ENCODE peak calls at places on chromosome 13, in four cellular contexts. J, T, L and S are unnamed samples.

GRCh38 chr13:83819156-83819555 is 63.1 kb downstream of the SLITRK1 start:
- DNase-seq in J (no peak), T (no peak), L (no peak), S (no peak)

GRCh38 chr13:111177803-111178389 is 62.8 kb downstream of the ARHGEF7 start:
- DNase-seq in J (no peak), T (no peak), L (no peak), S (no peak)

GRCh38 chr13:80436571-80437169 is 95.7 kb upstream of the SPRY2 start:
- DNase-seq in J (no peak), T (no peak), L (no peak), S (no peak)

GRCh38 chr13:46197299-46197975 is 14.3 kb upstream of the LRRC63 start:
- DNase-seq in J (no peak), T (no peak), L (no peak), S (no peak)

GRCh38 chr13:112905086-112905485 is 63.9 kb upstream of the MCF2L start:
- DNase-seq in J (no peak), T (no peak), L (no peak), S (no peak)

GRCh38 chr13:41564046-41564445 is 106.7 kb downstream of the RGCC start:
- DNase-seq in J (no peak), T (no peak), L (no peak), S (no peak)

GRCh38 chr13:99314640-99315176 is 7.5 kb upstream of the GPR183 start:
- DNase-seq in J (no peak), T (no peak), L (no peak), S (peak)

GRCh38 chr13:59354665-59355064 is 809.1 kb downstream of the DIAPH3 start:
- DNase-seq in J (no peak), T (no peak), L (no peak), S (no peak)

GRCh38 chr13:54234607-54235006 is 1206.0 kb downstream of the OLFM4 start:
- DNase-seq in J (no peak), T (no peak), L (no peak), S (no peak)

GRCh38 chr13:29140277-29140676 is 320.1 kb downstream of the MTUS2 start:
- DNase-seq in J (no peak), T (no peak), L (no peak), S (no peak)

GRCh38 chr13:40568246-40568645 is 98.2 kb downstream of the FOXO1 start:
- DNase-seq in J (no peak), T (no peak), L (no peak), S (no peak)

GRCh38 chr13:50071399-50071798 is 56.2 kb downstream of the KCNRG start:
- DNase-seq in J (no peak), T (peak), L (no peak), S (no peak)

GRCh38 chr13:55572408-55572807 is 1568.3 kb upstream of the PRR20A start:
- DNase-seq in J (no peak), T (no peak), L (no peak), S (no peak)

GRCh38 chr13:34867590-34867989 is 74.5 kb upstream of the NBEA start:
- DNase-seq in J (no peak), T (no peak), L (peak), S (no peak)

GRCh38 chr13:69474286-69474685 is 633.3 kb upstream of the ATXN8OS start:
- DNase-seq in J (no peak), T (no peak), L (no peak), S (no peak)

GRCh38 chr13:49810825-49811526 is 18.5 kb upstream of the KPNA3 start:
- DNase-seq in J (peak), T (no peak), L (no peak), S (no peak)

GRCh38 chr13:37685206-37685605 is 86.6 kb upstream of the POSTN start:
- DNase-seq in J (no peak), T (no peak), L (no peak), S (no peak)

GRCh38 chr13:85590231-85590931 is 208.8 kb downstream of the SLITRK6 start:
- DNase-seq in J (no peak), T (no peak), L (no peak), S (no peak)

GRCh38 chr13:46354143-46355087 is 32.6 kb downstream of the RUBCNL start:
- DNase-seq in J (peak), T (no peak), L (peak), S (no peak)

GRCh38 chr13:99086869-99087129 is 108.9 kb upstream of the DOCK9 start:
- DNase-seq in J (no peak), T (no peak), L (no peak), S (no peak)

GRCh38 chr13:44474122-44474910 is 100.7 kb downstream of the SERP2 start:
- DNase-seq in J (peak), T (no peak), L (no peak), S (no peak)

GRCh38 chr13:114118086-114118762 is 14.2 kb downstream of the RASA3 start:
- DNase-seq in J (peak), T (no peak), L (no peak), S (no peak)

GRCh38 chr13:111034811-111035210 is 80.3 kb upstream of the ARHGEF7 start:
- DNase-seq in J (no peak), T (no peak), L (no peak), S (no peak)

GRCh38 chr13:91031508-91031907 is 316.0 kb upstream of the MIR17HG start:
- DNase-seq in J (no peak), T (no peak), L (no peak), S (no peak)

GRCh38 chr13:36965767-36966166 is 33.4 kb downstream of the ALG5 start:
- DNase-seq in J (no peak), T (no peak), L (no peak), S (no peak)

GRCh38 chr13:38530492-38530891 is 156.4 kb upstream of the FREM2 start:
- DNase-seq in J (no peak), T (peak), L (no peak), S (no peak)

GRCh38 chr13:112900691-112901091 is 68.3 kb upstream of the MCF2L start:
- DNase-seq in J (no peak), T (no peak), L (no peak), S (no peak)

GRCh38 chr13:101661839-101662238 is 209.4 kb downstream of the ITGBL1 start:
- DNase-seq in J (no peak), T (no peak), L (no peak), S (no peak)

GRCh38 chr13:113963376-113963775 is 10.5 kb downstream of the C13orf46 start:
- DNase-seq in J (no peak), T (no peak), L (no peak), S (no peak)

GRCh38 chr13:110521946-110522345 is 39.6 kb downstream of the RAB20 start:
- DNase-seq in J (no peak), T (no peak), L (no peak), S (no peak)

GRCh38 chr13:114124921-114125320 is 7.5 kb downstream of the RASA3 start:
- DNase-seq in J (no peak), T (no peak), L (no peak), S (no peak)

GRCh38 chr13:27978301-27978968 is 9.3 kb upstream of the CDX2 start:
- DNase-seq in J (no peak), T (no peak), L (no peak), S (no peak)
- TF ChIP-seq RFX5 in J (no peak), T (no peak), L (no peak), S (no peak)

GRCh38 chr13:57673197-57673596 is 41.7 kb downstream of the PCDH17 start:
- DNase-seq in J (no peak), T (no peak), L (no peak), S (no peak)
- TF ChIP-seq SMC3 in J (no peak), T (no peak), L (no peak), S (no peak)

GRCh38 chr13:48731957-48732569 is 78.3 kb downstream of the CYSLTR2 start:
- DNase-seq in J (peak), T (peak), L (no peak), S (peak)
- TF ChIP-seq NFIC in J (no peak), T (no peak), L (no peak), S (no peak)

DNA sequence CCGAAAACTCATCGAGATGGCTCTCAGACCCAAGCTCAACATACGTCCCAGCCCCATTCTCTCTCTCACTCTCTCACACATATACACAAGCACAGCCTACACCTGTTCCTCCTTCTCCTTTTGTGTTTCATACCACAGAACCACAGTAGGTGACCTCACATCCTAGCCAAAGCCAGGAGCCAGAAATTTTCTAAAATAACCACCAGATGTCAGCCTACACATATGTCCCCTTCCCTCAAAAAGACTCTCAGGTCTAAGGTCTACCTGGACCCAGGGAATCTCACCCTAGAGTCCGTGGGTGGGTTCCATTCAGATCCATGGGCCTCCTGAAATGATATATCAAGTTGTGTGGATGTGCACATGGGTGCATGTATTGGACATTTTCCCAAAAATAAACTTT is 104.2 kb upstream of the IPO5 start:
- DNase-seq in J (peak), T (peak), L (peak), S (no peak)
- TF ChIP-seq RFX5 in J (no peak), T (no peak), L (no peak), S (no peak)

GRCh38 chr13:78993792-78994191 is 334.8 kb upstream of the OBI1 start:
- DNase-seq in J (no peak), T (no peak), L (peak), S (no peak)
- TF ChIP-seq SMC3 in J (no peak), T (no peak), L (no peak), S (no peak)

GRCh38 chr13:100440756-100441421 is 147.7 kb downstream of the GGACT start:
- DNase-seq in J (peak), T (no peak), L (no peak), S (no peak)
- TF ChIP-seq NFIC in J (no peak), T (no peak), L (no peak), S (no peak)

DNA sequence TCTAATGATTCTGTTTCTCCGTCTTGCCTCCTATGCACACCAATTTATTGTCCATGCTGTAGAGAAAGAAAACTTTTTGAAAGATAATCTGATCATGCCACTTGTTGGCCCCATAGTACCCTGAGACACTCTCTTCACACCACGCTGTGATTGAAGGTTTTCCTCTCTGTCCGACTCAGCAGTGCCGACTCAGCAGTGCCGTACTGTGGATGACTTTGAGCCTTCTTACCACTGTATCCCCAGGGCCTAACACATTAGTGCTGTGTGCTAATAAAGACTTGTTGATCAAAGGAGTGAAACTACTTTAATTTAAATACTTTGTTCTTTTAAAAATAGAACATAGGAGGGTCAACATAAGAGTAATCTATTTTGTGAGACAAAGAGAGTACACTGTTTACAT is 429.6 kb downstream of the KLF12 start:
- DNase-seq in J (no peak), T (no peak), L (no peak), S (no peak)
- TF ChIP-seq RFX5 in J (no peak), T (no peak), L (no peak), S (no peak)

DNA sequence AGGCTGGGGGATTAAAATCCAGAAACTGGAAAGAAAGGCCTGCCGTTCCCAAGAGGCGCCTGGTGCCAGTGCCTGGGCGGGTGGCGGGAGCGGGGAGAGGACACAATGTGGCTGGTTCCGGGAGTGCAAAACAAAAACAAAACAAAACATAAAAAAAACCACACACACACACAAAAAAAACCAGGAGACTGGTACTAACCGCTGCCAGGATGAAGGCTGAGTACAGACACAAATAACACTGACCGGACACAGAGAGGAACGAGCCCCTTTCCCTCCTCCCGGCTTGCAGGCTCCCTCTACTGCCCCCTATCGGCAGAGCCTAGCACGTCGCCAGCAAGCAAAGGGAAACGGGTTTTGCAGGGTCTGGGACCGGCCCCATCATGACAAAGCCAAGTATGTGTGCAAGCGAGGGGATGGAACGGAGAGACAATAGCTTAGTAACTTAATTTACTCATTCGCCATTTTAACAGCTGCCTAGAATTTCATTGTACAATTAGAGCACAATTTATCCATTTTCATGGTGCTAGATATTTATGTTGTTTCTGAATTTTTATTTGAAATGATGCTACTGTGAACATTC is 17.9 kb upstream of the ZDHHC20 start:
- DNase-seq in J (peak), T (peak), L (peak), S (peak)
- TF ChIP-seq SMC3 in J (peak), T (peak), L (peak), S (peak)

GRCh38 chr13:30805132-30805537 is 69.8 kb downstream of the ALOX5AP start:
- DNase-seq in J (peak), T (no peak), L (no peak), S (no peak)

GRCh38 chr13:30808600-30808999 is 73.3 kb downstream of the ALOX5AP start:
- DNase-seq in J (no peak), T (no peak), L (no peak), S (no peak)

GRCh38 chr13:30805603-30806011 is 70.3 kb downstream of the ALOX5AP start:
- DNase-seq in J (peak), T (peak), L (no peak), S (no peak)

GRCh38 chr13:30807392-30807791 is 72.0 kb downstream of the ALOX5AP start:
- DNase-seq in J (no peak), T (no peak), L (no peak), S (no peak)

GRCh38 chr13:30806784-30807183 is 71.4 kb downstream of the ALOX5AP start:
- DNase-seq in J (no peak), T (no peak), L (no peak), S (no peak)
- TF ChIP-seq NFIC in J (no peak), T (peak), L (no peak), S (no peak)

GRCh38 chr13:47675871-47676270 is 325.2 kb downstream of the SUCLA2 start:
- DNase-seq in J (no peak), T (no peak), L (no peak), S (no peak)

GRCh38 chr13:47678201-47678963 is 322.7 kb downstream of the SUCLA2 start:
- DNase-seq in J (no peak), T (no peak), L (no peak), S (no peak)

GRCh38 chr13:47679391-47679790 is 321.7 kb downstream of the SUCLA2 start:
- DNase-seq in J (no peak), T (no peak), L (no peak), S (no peak)

GRCh38 chr13:47680752-47681151 is 320.3 kb downstream of the SUCLA2 start:
- DNase-seq in J (no peak), T (no peak), L (no peak), S (no peak)
- TF ChIP-seq RFX5 in J (no peak), T (no peak), L (no peak), S (no peak)